ENCODE peak calls at places on chromosomes 16 and 17, in six cellular contexts. P, O, R, S, N and B are unnamed samples.

GRCh38 chr17:58487589-58488427 is at the start of gene HSF5:
- DNase-seq in P (peak; percentile 36), O (no peak), R (peak; percentile 19), S (no peak), N (peak; percentile 74), B (peak; percentile 44)

GRCh38 chr17:28372203-28372944 is 880 bp downstream of the SARM1 start:
- DNase-seq in P (no peak), O (peak; percentile 48), R (peak; percentile 47), S (no peak), N (no peak), B (peak; percentile 90)

GRCh38 chr17:50375858-50376538 is 3.0 kb downstream of the EME1 start:
- DNase-seq in P (no peak), O (no peak), R (no peak), S (no peak), N (no peak), B (no peak)

GRCh38 chr16:89352091-89352681 is 134.7 kb downstream of the ZNF778 start:
- DNase-seq in P (no peak), O (no peak), R (no peak), S (no peak), N (no peak), B (no peak)

GRCh38 chr16:75593825-75594820 is 27.9 kb downstream of the GABARAPL2 start:
- DNase-seq in P (no peak), O (no peak), R (peak; percentile 28), S (no peak), N (no peak), B (no peak)

GRCh38 chr16:85353013-85353412 is 240.7 kb upstream of the CIBAR2 start:
- DNase-seq in P (no peak), O (no peak), R (no peak), S (no peak), N (no peak), B (no peak)

GRCh38 chr17:13367154-13367553 is 234.6 kb downstream of the HS3ST3A1 start:
- DNase-seq in P (no peak), O (no peak), R (no peak), S (no peak), N (no peak), B (no peak)

GRCh38 chr17:63919311-63919723 is 678 bp upstream of the GH1 start:
- DNase-seq in P (peak; percentile 63), O (peak; percentile 65), R (peak; percentile 73), S (peak; percentile 16), N (no peak), B (no peak)

GRCh38 chr17:58200024-58200633 is 7.6 kb downstream of the EPX start:
- DNase-seq in P (peak; percentile 46), O (no peak), R (peak; percentile 68), S (peak; percentile 20), N (no peak), B (no peak)

GRCh38 chr17:34177642-34178041 is 77.4 kb upstream of the CCL2 start:
- DNase-seq in P (no peak), O (no peak), R (no peak), S (no peak), N (no peak), B (no peak)

GRCh38 chr17:42118545-42118944 is 2.6 kb downstream of the KAT2A start:
- DNase-seq in P (peak; percentile 50), O (no peak), R (peak; percentile 52), S (no peak), N (no peak), B (no peak)

GRCh38 chr17:385195-385835 is 32.7 kb upstream of the RPH3AL start:
- DNase-seq in P (peak; percentile 48), O (peak; percentile 70), R (peak; percentile 58), S (no peak), N (no peak), B (peak; percentile 89)

GRCh38 chr16:4327782-4328579 is 12.1 kb downstream of the GLIS2 start:
- DNase-seq in P (peak; percentile 83), O (peak; percentile 89), R (peak; percentile 93), S (peak; percentile 62), N (peak; percentile 96), B (peak; percentile 87)

GRCh38 chr17:76492250-76492988 is 8.8 kb downstream of the RHBDF2 start:
- DNase-seq in P (no peak), O (no peak), R (no peak), S (no peak), N (no peak), B (peak; percentile 34)

GRCh38 chr17:16428098-16428882 is 12.9 kb downstream of the TRPV2 start:
- DNase-seq in P (peak; percentile 73), O (no peak), R (peak; percentile 67), S (no peak), N (no peak), B (no peak)

GRCh38 chr17:53142890-53143289 is 679.8 kb upstream of the KIF2B start:
- DNase-seq in P (no peak), O (no peak), R (no peak), S (no peak), N (no peak), B (no peak)

GRCh38 chr17:21239680-21240374 is 13.4 kb downstream of the NATD1 start:
- DNase-seq in P (no peak), O (no peak), R (peak; percentile 24), S (no peak), N (no peak), B (no peak)

GRCh38 chr16:56279132-56279531 is 87.8 kb downstream of the GNAO1 start:
- DNase-seq in P (peak; percentile 29), O (no peak), R (no peak), S (no peak), N (no peak), B (peak; percentile 45)

GRCh38 chr16:70661534-70661917 is 15.2 kb downstream of the IL34 start:
- DNase-seq in P (no peak), O (peak; percentile 64), R (no peak), S (no peak), N (no peak), B (no peak)

GRCh38 chr17:28967240-28968135 is 16.2 kb upstream of the PHF12 start:
- DNase-seq in P (no peak), O (no peak), R (no peak), S (no peak), N (no peak), B (no peak)

GRCh38 chr16:70740174-70740918 is 54.5 kb upstream of the MTSS2 start:
- DNase-seq in P (no peak), O (no peak), R (no peak), S (no peak), N (no peak), B (no peak)

GRCh38 chr17:32127156-32127897 is 15.0 kb upstream of the RHOT1 start:
- DNase-seq in P (peak; percentile 85), O (peak; percentile 76), R (peak; percentile 91), S (peak; percentile 84), N (peak; percentile 95), B (peak; percentile 92)

GRCh38 chr17:10313037-10313672 is 59.7 kb downstream of the MYH13 start:
- DNase-seq in P (no peak), O (no peak), R (no peak), S (no peak), N (no peak), B (no peak)

GRCh38 chr17:5870231-5870953 is 199.8 kb upstream of the WSCD1 start:
- DNase-seq in P (no peak), O (no peak), R (no peak), S (no peak), N (peak; percentile 37), B (no peak)

GRCh38 chr17:80953471-80954315 is 37.9 kb upstream of the CHMP6 start:
- DNase-seq in P (no peak), O (peak; percentile 12), R (no peak), S (no peak), N (no peak), B (peak; percentile 48)

GRCh38 chr17:48013876-48014602 is 23.6 kb downstream of the COPZ2 start:
- DNase-seq in P (no peak), O (no peak), R (no peak), S (no peak), N (no peak), B (no peak)
- H3K4me1 ChIP-seq in P (peaks cover 15% of the 10 kb centered on the region), O (no peaks in the 10 kb centered on the region), R (peaks cover 4% of the 10 kb centered on the region), S (peaks cover 5% of the 10 kb centered on the region), N (peaks cover 10% of the 10 kb centered on the region), B (peaks cover 9% of the 10 kb centered on the region)

DNA sequence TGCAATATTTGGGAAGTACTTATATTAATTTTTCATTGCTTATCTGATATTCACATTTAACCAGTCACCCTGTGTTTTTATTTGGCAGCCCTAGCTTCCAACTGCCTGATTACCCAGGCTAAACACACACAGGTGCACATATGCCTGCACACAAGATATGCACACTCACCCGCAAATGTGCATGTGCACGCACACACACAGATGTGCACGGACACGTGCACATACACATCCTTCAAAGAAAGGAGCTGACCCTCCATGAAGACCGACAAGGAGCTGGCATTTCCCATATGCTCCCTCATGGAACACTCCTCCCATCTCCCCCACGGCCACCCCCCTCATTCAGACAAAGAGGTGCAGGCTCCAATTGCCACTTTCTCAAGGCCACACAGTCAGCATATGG is 242.2 kb downstream of the ENGASE start:
- DNase-seq in P (no peak), O (no peak), R (no peak), S (no peak), N (no peak), B (no peak)
- H3K27me3 ChIP-seq in P (peaks cover 36% of the 10 kb centered on the region), O (no peaks in the 10 kb centered on the region), R (peaks cover 11% of the 10 kb centered on the region), S (peaks cover 12% of the 10 kb centered on the region), N (no peaks in the 10 kb centered on the region), B (no peaks in the 10 kb centered on the region)

GRCh38 chr17:46026815-46027125 is 27.7 kb downstream of the STH start:
- DNase-seq in P (no peak), O (no peak), R (no peak), S (no peak), N (no peak), B (no peak)

GRCh38 chr17:46028969-46029565 is 30.0 kb downstream of the STH start:
- DNase-seq in P (no peak), O (no peak), R (no peak), S (no peak), N (no peak), B (no peak)

GRCh38 chr17:46026045-46026814 is 27.2 kb downstream of the STH start:
- DNase-seq in P (no peak), O (no peak), R (peak; percentile 55), S (no peak), N (no peak), B (peak; percentile 46)

GRCh38 chr17:46028374-46028773 is 29.3 kb downstream of the STH start:
- DNase-seq in P (no peak), O (no peak), R (no peak), S (no peak), N (no peak), B (no peak)

GRCh38 chr17:46027326-46028325 is 28.6 kb downstream of the STH start:
- DNase-seq in P (no peak), O (no peak), R (no peak), S (no peak), N (no peak), B (no peak)
- TF ChIP-seq POLR2A in P (no peak), O (no peak), R (no peak), S (no peak), N (no peak), B (no peak)

DNA sequence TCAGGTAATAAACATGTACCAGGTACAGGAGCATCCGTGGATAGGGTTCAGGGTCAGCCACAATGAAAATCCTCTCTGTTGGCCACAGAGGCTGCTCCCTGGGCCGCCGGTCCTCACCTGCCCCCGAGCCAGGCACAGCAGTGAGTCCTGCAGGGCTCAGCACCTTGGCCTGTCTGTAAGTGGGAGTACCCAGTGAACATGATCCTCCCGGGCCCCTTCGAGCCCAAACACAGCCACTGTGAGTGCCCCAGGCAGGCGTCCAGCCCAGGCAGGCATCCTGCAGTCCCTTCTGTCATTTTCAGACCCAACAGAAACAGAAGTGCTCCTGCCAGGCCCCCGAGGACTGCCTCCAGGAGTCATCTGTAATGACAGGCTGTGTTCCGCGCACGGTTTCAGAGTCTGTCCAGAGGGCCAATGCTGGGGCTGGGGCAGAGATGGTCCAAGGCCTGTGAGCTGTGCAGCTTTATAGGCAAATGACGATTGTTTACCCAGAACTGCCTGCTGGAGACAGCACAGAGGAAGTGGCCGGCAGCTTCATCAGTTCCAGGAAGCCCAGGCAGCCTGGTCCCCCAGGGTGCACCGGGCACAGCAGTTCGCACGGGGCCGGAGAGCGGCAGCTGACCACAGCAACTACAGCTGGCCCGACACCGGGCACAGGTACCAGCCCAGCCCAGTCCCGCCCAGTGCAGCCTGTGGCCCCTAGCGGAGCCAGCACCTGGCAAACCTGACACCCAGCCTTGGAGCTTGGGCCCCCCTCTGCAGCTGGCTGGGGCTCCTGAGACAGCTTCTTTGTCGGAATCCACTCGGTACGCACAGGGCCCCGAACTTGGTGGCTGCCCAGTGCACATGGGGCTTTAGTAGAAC is 13.2 kb downstream of the SLC7A5 start:
- DNase-seq in P (peak; percentile 86), O (no peak), R (peak; percentile 57), S (peak; percentile 83), N (no peak), B (peak; percentile 88)
- H3K4me1 ChIP-seq in P (peaks cover 88% of the 10 kb centered on the region), O (peaks cover 5% of the 10 kb centered on the region), R (peaks cover 9% of the 10 kb centered on the region), S (peaks cover 14% of the 10 kb centered on the region), N (peaks cover 32% of the 10 kb centered on the region), B (peaks cover 30% of the 10 kb centered on the region)